ENCODE peak calls at places on chromosomes 5 and 9, in eight cellular contexts. K, U, A, H, M, Y, R and N are unnamed samples.

GRCh38 chr5:2757563-2758311 is 6.3 kb upstream of the IRX2 start:
- DNase-seq in M (no peak), R (no peak), U (no peak), H (peak), Y (peak), A (no peak), K (no peak), N (no peak)

GRCh38 chr5:171715551-171715950 is 70.1 kb upstream of the SMIM23 start:
- DNase-seq in Y (no peak), U (no peak), M (no peak), R (no peak), K (no peak), H (no peak), A (no peak), N (no peak)

GRCh38 chr9:127050581-127050980 is 71.9 kb downstream of the ANGPTL2 start:
- DNase-seq in M (no peak), H (no peak), Y (no peak), A (peak), U (no peak), R (no peak), K (no peak), N (no peak)

GRCh38 chr5:67094476-67095300 is 101.9 kb downstream of the CD180 start:
- DNase-seq in U (no peak), K (no peak), M (no peak), Y (no peak), H (peak), R (no peak), A (no peak), N (peak)

GRCh38 chr9:100730126-100730525 is 152.2 kb downstream of the CAVIN4 start:
- DNase-seq in M (no peak), H (no peak), U (no peak), A (no peak), K (no peak), Y (no peak), R (no peak), N (no peak)

GRCh38 chr5:88889165-88890069 is 6.4 kb upstream of the MEF2C start:
- DNase-seq in R (no peak), M (peak), Y (no peak), A (peak), K (no peak), H (no peak), U (peak), N (no peak)

GRCh38 chr9:138050472-138051330 is 173.1 kb downstream of the CACNA1B start:
- DNase-seq in R (no peak), A (no peak), M (no peak), K (no peak), U (no peak), Y (peak), H (no peak), N (no peak)

GRCh38 chr5:121503111-121503840 is 348.4 kb upstream of the FTMT start:
- DNase-seq in M (peak), U (peak), H (peak), R (no peak), K (no peak), A (peak), Y (no peak), N (peak)

GRCh38 chr9:97930972-97931371 is 7.0 kb downstream of the HEMGN start:
- DNase-seq in K (no peak), Y (no peak), H (no peak), U (no peak), M (no peak), R (no peak), A (no peak), N (no peak)

GRCh38 chr9:134064711-134065110 is 3.1 kb downstream of the BRD3 start:
- DNase-seq in Y (no peak), U (no peak), K (no peak), M (no peak), H (no peak), A (no peak), R (no peak), N (no peak)

GRCh38 chr5:159640376-159640775 is 275.9 kb upstream of the ADRA1B start:
- DNase-seq in H (no peak), A (no peak), R (no peak), K (no peak), U (no peak), M (no peak), Y (no peak), N (no peak)

GRCh38 chr9:105969672-105970071 is 275.3 kb downstream of the TMEM38B start:
- DNase-seq in M (no peak), U (no peak), K (no peak), R (no peak), H (no peak), A (no peak), Y (no peak), N (no peak)

GRCh38 chr9:130368631-130369103 is 76.1 kb upstream of the ASS1 start:
- DNase-seq in U (no peak), M (peak), K (no peak), R (no peak), A (no peak), H (peak), Y (no peak), N (no peak)

GRCh38 chr5:151699071-151699901 is 12.6 kb upstream of the SPARC start:
- DNase-seq in U (no peak), Y (no peak), M (no peak), A (no peak), R (no peak), H (peak), K (no peak), N (peak)

GRCh38 chr5:108003178-108003577 is 332.4 kb upstream of the EFNA5 start:
- DNase-seq in A (no peak), R (peak), U (no peak), H (no peak), Y (no peak), K (no peak), M (peak), N (peak)

GRCh38 chr5:75723378-75723777 is 6.1 kb upstream of the POC5 start:
- DNase-seq in M (no peak), K (no peak), H (no peak), R (no peak), Y (no peak), A (no peak), U (no peak), N (no peak)

GRCh38 chr5:1239514-1240251 is 14.5 kb downstream of the SLC6A18 start:
- DNase-seq in U (no peak), R (no peak), M (no peak), H (no peak), Y (no peak), A (no peak), K (no peak), N (no peak)

DNA sequence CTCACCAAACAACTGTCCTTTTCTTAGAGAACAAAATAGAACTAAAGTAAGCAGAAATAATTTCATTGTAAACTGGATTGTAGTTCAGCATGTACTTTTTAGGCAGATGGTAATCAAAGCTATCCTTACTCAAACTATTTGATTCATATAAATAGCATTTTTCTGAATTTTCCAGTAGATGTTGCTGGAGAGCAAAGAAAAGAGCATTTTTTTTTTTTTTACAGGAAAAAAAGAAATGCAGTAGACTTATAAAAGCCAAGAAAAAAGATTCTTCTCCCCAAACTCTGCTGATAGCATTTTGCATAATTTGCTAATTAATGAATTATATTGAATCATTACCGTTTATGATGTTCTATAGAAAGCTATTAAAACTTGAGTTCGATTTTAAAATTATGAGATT is 715.3 kb upstream of the WWC1 start:
- DNase-seq in R (no peak), A (no peak), Y (no peak), H (no peak), M (no peak), U (no peak), K (no peak), N (no peak)
- TF ChIP-seq CTCF in R (no peak), A (no peak), Y (no peak), H (no peak), M (no peak), U (no peak), K (no peak), N (no peak)

GRCh38 chr5:141430332-141431113 is at the start of gene PCDHGA12:
- DNase-seq in M (peak), A (no peak), U (no peak), K (no peak), R (peak), H (peak), Y (no peak), N (peak)
- TF ChIP-seq CTCF in M (peak), A (no peak), U (no peak), K (no peak), R (peak), H (peak), Y (no peak), N (peak)

GRCh38 chr9:6305954-6306563 is 22.1 kb upstream of the TPD52L3 start:
- DNase-seq in Y (no peak), H (peak), R (peak), U (no peak), M (peak), K (no peak), A (no peak), N (peak)
- TF ChIP-seq CTCF in Y (peak), H (peak), R (peak), U (peak), M (peak), K (no peak), A (no peak), N (peak)

DNA sequence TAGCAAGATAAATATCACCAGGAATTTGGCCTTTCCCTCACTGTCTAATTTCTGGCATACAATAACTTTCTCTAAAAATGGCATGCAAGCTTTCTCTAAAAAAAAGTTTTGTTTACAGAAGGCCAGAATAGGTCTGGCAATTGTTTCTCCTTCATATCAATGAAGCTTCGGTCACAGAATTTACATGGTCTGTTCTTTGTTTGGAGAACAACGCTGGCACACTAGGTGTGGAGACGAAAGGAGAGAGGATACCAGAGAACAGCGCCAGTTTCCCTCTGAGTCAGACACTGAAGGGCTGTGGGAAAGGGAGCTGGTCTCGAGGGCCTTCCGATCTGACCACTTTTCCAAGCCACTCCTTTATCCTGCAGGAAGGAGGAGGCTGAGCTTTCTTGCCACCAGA is 60.1 kb upstream of the ITGA1 start:
- DNase-seq in K (no peak), M (no peak), U (peak), Y (no peak), H (peak), A (peak), R (no peak), N (peak)
- TF ChIP-seq CTCF in K (no peak), M (no peak), U (no peak), Y (no peak), H (no peak), A (no peak), R (no peak), N (no peak)

DNA sequence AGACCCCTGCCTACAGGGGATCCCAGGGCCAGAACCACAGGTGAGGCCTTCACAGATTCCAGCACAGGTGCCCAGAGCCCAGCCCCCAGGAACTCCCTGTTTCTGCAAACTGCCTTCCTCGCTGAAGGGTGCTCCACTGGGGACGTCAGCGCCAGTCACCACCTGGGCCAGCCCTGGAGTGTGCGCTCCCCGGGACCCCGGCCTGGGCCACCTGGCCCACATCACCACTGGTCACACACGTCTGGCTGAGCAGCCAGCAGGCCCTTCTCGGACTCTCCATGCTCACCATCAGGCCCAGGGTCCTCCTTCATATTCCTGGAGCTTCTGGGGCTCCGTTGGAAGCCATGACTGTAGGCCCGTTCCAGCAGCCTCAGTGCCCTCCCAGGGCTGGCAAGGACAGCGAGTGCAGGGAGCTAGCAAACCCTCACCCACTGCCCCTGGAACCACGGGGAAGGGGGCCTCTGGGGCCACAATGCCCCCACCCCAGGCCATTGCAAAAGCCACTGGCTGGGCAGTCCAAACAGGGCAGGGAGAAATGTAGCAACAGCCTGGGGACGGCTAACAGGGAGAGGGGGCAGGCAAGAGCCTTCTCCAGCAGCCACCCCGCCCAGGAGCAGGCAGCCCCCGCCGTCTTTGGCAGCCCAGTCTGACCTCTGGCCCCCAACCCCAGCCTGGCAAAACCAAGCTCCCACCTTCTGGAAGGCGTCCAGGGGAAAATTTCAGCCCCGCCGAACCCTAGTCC is 1.3 kb downstream of the AGPAT2 start:
- DNase-seq in A (no peak), H (no peak), K (no peak), M (no peak), Y (no peak), U (peak), R (no peak), N (no peak)
- TF ChIP-seq CTCF in A (no peak), H (peak), K (no peak), M (no peak), Y (no peak), U (no peak), R (no peak), N (no peak)

GRCh38 chr9:61669352-61669751 is 479.5 kb downstream of the SPATA31A7 start:
- DNase-seq in U (no peak), M (no peak), Y (peak), A (no peak), K (no peak), R (no peak), H (no peak), N (no peak)

GRCh38 chr9:61666310-61666709 is 476.5 kb downstream of the SPATA31A7 start:
- DNase-seq in U (no peak), R (no peak), A (no peak), M (no peak), Y (no peak), H (no peak), K (no peak), N (no peak)

GRCh38 chr9:61668846-61669245 is 479.0 kb downstream of the SPATA31A7 start:
- DNase-seq in Y (no peak), A (no peak), K (no peak), H (no peak), U (no peak), M (no peak), R (no peak), N (no peak)

GRCh38 chr9:61666849-61667371 is 477.1 kb downstream of the SPATA31A7 start:
- DNase-seq in U (no peak), M (no peak), Y (no peak), K (no peak), H (no peak), A (no peak), R (no peak), N (no peak)

GRCh38 chr9:61667559-61668121 is 477.8 kb downstream of the SPATA31A7 start:
- DNase-seq in H (no peak), K (no peak), M (no peak), U (no peak), A (no peak), Y (peak), R (no peak), N (no peak)
- TF ChIP-seq CTCF in H (no peak), K (no peak), M (no peak), U (no peak), A (no peak), Y (no peak), R (no peak), N (no peak)

DNA sequence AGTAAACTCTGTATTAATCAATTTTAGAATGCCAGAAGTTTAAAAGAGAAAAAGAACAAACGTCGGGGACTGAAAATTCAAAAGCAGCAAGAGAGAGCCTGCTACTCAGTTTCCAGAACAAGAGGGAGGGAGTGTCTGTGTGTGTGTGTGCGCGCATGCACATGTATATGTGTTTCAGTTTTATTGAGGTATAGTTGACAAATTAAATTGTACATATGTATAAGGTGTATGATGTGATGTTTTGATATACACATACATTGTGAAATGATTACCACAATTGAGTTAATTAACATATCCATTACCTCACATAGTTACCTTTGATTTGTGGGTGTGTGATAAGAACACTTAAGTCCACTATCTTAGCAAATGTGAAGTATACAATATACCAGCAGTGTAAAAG is 27.6 kb upstream of the GRAMD2B start:
- DNase-seq in R (no peak), A (no peak), K (no peak), U (no peak), M (no peak), H (no peak), Y (no peak), N (no peak)
- TF ChIP-seq CTCF in R (no peak), A (no peak), K (no peak), U (no peak), M (no peak), H (no peak), Y (no peak), N (no peak)